ENCODE peak calls at places on chromosomes 12 and 14, in six cellular contexts. W, O, P, M, T and H are unnamed samples.

GRCh38 chr12:51910691-51911090 is 3.4 kb downstream of the ACVRL1 start:
- DNase-seq in W (no peak), O (no peak), P (no peak), M (no peak), T (no peak), H (no peak)

GRCh38 chr12:28543021-28543890 is 353.0 kb downstream of the CCDC91 start:
- DNase-seq in W (no peak), O (no peak), P (no peak), M (no peak), T (no peak), H (no peak)

GRCh38 chr14:106378191-106378590 is 851.8 kb downstream of the TMEM121 start:
- DNase-seq in W (no peak), O (no peak), P (no peak), M (no peak), T (no peak), H (no peak)

GRCh38 chr12:94134226-94134795 is 14.1 kb upstream of the PLXNC1 start:
- DNase-seq in W (no peak), O (no peak), P (peak), M (no peak), T (peak), H (no peak)

GRCh38 chr12:40105265-40105514 is 691 bp downstream of the SLC2A13 start:
- DNase-seq in W (no peak), O (peak), P (peak), M (no peak), T (no peak), H (no peak)

GRCh38 chr14:104865069-104865630 is at the start of gene CEP170B:
- DNase-seq in W (peak), O (no peak), P (peak), M (no peak), T (peak), H (no peak)

GRCh38 chr14:32939254-32940065 is 781 bp downstream of the NPAS3 start:
- DNase-seq in W (peak), O (peak), P (peak), M (peak), T (no peak), H (no peak)

GRCh38 chr14:61608245-61609142 is 86.8 kb upstream of the HIF1A start:
- DNase-seq in W (peak), O (no peak), P (peak), M (no peak), T (no peak), H (no peak)

GRCh38 chr12:26431211-26431610 is 235.8 kb downstream of the SSPN start:
- DNase-seq in W (no peak), O (no peak), P (no peak), M (no peak), T (no peak), H (no peak)

GRCh38 chr12:124392991-124393790 is 98.3 kb downstream of the RFLNA start:
- DNase-seq in W (peak), O (peak), P (peak), M (peak), T (no peak), H (no peak)

GRCh38 chr14:74563233-74563585 is 48.8 kb downstream of the LTBP2 start:
- DNase-seq in W (no peak), O (no peak), P (peak), M (no peak), T (no peak), H (no peak)

GRCh38 chr12:128755565-128755964 is 68.2 kb downstream of the SLC15A4 start:
- DNase-seq in W (no peak), O (no peak), P (no peak), M (no peak), T (no peak), H (no peak)

GRCh38 chr12:40033260-40033649 is 72.6 kb downstream of the SLC2A13 start:
- DNase-seq in W (no peak), O (no peak), P (no peak), M (no peak), T (no peak), H (no peak)

GRCh38 chr12:96271469-96272199 is 77.5 kb downstream of the ELK3 start:
- DNase-seq in W (no peak), O (no peak), P (peak), M (no peak), T (no peak), H (no peak)

GRCh38 chr14:68591786-68592185 is 201.1 kb downstream of the ZFP36L1 start:
- DNase-seq in W (no peak), O (no peak), P (no peak), M (no peak), T (no peak), H (no peak)

GRCh38 chr14:94028450-94028826 is 2.3 kb downstream of the OTUB2 start:
- DNase-seq in W (no peak), O (no peak), P (no peak), M (no peak), T (no peak), H (no peak)

GRCh38 chr12:116959845-116960514 is 49.2 kb downstream of the FBXW8 start:
- DNase-seq in W (no peak), O (no peak), P (no peak), M (no peak), T (no peak), H (no peak)

GRCh38 chr12:16586350-16587109 is 19.4 kb downstream of the LMO3 start:
- DNase-seq in W (no peak), O (peak), P (peak), M (no peak), T (no peak), H (no peak)

GRCh38 chr14:55846852-55847471 is 267.0 kb downstream of the KTN1 start:
- DNase-seq in W (no peak), O (no peak), P (peak), M (no peak), T (no peak), H (peak)

GRCh38 chr14:90288646-90289355 is 32.4 kb downstream of the PSMC1 start:
- DNase-seq in W (no peak), O (no peak), P (no peak), M (no peak), T (no peak), H (no peak)

GRCh38 chr12:48817957-48818830 is at the start of gene CACNB3:
- DNase-seq in W (peak), O (peak), P (peak), M (peak), T (peak), H (peak)

GRCh38 chr12:110693731-110694130 is 4.8 kb upstream of the HVCN1 start:
- DNase-seq in W (no peak), O (no peak), P (no peak), M (no peak), T (no peak), H (no peak)

GRCh38 chr14:31083781-31084180 is 57.6 kb upstream of the STRN3 start:
- DNase-seq in W (no peak), O (no peak), P (no peak), M (no peak), T (no peak), H (no peak)

GRCh38 chr12:1947081-1947480 is 28.6 kb upstream of the CACNA2D4 start:
- DNase-seq in W (no peak), O (no peak), P (peak), M (no peak), T (no peak), H (no peak)

GRCh38 chr12:12506541-12506940 is 56.1 kb downstream of the DUSP16 start:
- DNase-seq in W (no peak), O (no peak), P (peak), M (no peak), T (no peak), H (no peak)

GRCh38 chr12:60174476-60174875 is 578.6 kb downstream of the SLC16A7 start:
- DNase-seq in W (no peak), O (no peak), P (peak), M (no peak), T (no peak), H (no peak)

GRCh38 chr14:22510527-22511110 is 78.4 kb downstream of the DAD1 start:
- DNase-seq in W (no peak), O (no peak), P (no peak), M (no peak), T (no peak), H (no peak)

GRCh38 chr12:120362516-120363273 is 6.3 kb downstream of the MSI1 start:
- DNase-seq in W (peak), O (no peak), P (no peak), M (no peak), T (no peak), H (no peak)

GRCh38 chr14:39168591-39168990 is 1.5 kb downstream of the TRAPPC6B start:
- DNase-seq in W (no peak), O (no peak), P (no peak), M (no peak), T (no peak), H (no peak)

GRCh38 chr14:60537663-60538062 is 28.7 kb downstream of the SIX6 start:
- DNase-seq in W (no peak), O (no peak), P (no peak), M (no peak), T (no peak), H (no peak)

GRCh38 chr14:104749111-104749649 is 3.8 kb upstream of the SIVA1 start:
- DNase-seq in W (no peak), O (no peak), P (peak), M (no peak), T (no peak), H (no peak)

GRCh38 chr14:90194706-90195105 is 61.6 kb upstream of the PSMC1 start:
- DNase-seq in W (no peak), O (no peak), P (no peak), M (no peak), T (no peak), H (no peak)

GRCh38 chr12:19150273-19150895 is 20.9 kb downstream of the PLEKHA5 start:
- DNase-seq in W (no peak), O (no peak), P (no peak), M (no peak), T (no peak), H (no peak)

GRCh38 chr12:122840580-122841513 is 5.6 kb downstream of the HIP1R start:
- DNase-seq in W (no peak), O (no peak), P (no peak), M (no peak), T (no peak), H (no peak)

GRCh38 chr12:75623631-75624118 is 112.3 kb upstream of the KRR1 start:
- DNase-seq in W (no peak), O (no peak), P (peak), M (no peak), T (peak), H (no peak)

GRCh38 chr14:80390911-80391310 is 179.6 kb upstream of the DIO2 start:
- DNase-seq in W (no peak), O (no peak), P (peak), M (no peak), T (peak), H (no peak)

GRCh38 chr12:70607107-70607506 is 30.1 kb downstream of the PTPRB start:
- DNase-seq in W (no peak), O (no peak), P (no peak), M (no peak), T (no peak), H (no peak)

GRCh38 chr12:108839011-108839889 is 18.1 kb downstream of the SSH1 start:
- DNase-seq in W (no peak), O (peak), P (peak), M (peak), T (no peak), H (no peak)

DNA sequence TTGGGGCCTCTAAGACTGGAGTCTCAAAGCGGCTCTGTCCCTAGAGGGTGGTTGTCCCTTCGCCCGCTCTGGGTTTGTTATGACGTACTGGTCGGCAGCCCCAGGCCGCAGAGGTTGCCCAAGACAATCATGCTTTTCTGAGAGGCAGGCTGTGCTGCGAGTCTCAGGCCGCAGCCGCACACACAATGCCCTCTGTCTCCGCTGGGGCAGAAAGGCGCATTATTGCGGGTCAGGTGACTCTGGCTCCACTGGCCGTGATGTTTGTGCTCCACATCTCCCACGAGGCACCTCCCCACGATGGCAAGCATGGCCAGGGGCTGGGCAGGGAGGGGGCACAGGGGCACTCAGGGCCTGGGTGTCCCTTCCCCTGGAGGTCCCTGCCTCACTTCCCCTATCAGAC is 21.0 kb upstream of the PLEKHG3 start:
- DNase-seq in W (no peak), O (no peak), P (no peak), M (no peak), T (no peak), H (no peak)
- TF ChIP-seq CTCF in W (no peak), O (no peak), P (no peak), M (no peak), T (no peak), H (no peak)

GRCh38 chr12:66735275-66735674 is 56.4 kb upstream of the GRIP1 start:
- DNase-seq in W (no peak), O (no peak), P (no peak), M (no peak), T (no peak), H (no peak)

GRCh38 chr12:66741919-66742318 is 63.0 kb upstream of the GRIP1 start:
- DNase-seq in W (no peak), O (no peak), P (no peak), M (no peak), T (no peak), H (no peak)

GRCh38 chr12:66742508-66743367 is 63.9 kb upstream of the GRIP1 start:
- DNase-seq in W (no peak), O (no peak), P (no peak), M (no peak), T (no peak), H (no peak)

GRCh38 chr12:66740257-66740656 is 61.4 kb upstream of the GRIP1 start:
- DNase-seq in W (no peak), O (no peak), P (peak), M (no peak), T (no peak), H (no peak)

GRCh38 chr12:66739266-66739665 is 60.4 kb upstream of the GRIP1 start:
- DNase-seq in W (no peak), O (no peak), P (no peak), M (no peak), T (no peak), H (no peak)
- TF ChIP-seq CTCF in W (no peak), O (no peak), P (no peak), M (no peak), T (no peak), H (no peak)

GRCh38 chr14:100524933-100525243 is 62.3 kb downstream of the BEGAIN start:
- DNase-seq in W (peak), O (peak), P (peak), M (no peak), T (peak), H (peak)
- TF ChIP-seq CTCF in W (peak), O (peak), P (peak), M (no peak), T (peak), H (no peak)

GRCh38 chr12:57220770-57221168 is 4.2 kb downstream of the NXPH4 start:
- DNase-seq in W (no peak), O (no peak), P (no peak), M (no peak), T (no peak), H (no peak)

GRCh38 chr12:57219993-57220728 is 3.6 kb downstream of the NXPH4 start:
- DNase-seq in W (no peak), O (no peak), P (no peak), M (no peak), T (no peak), H (no peak)

GRCh38 chr12:57219205-57219992 is 2.8 kb downstream of the NXPH4 start:
- DNase-seq in W (peak), O (no peak), P (no peak), M (no peak), T (no peak), H (no peak)

GRCh38 chr12:57222286-57223190 is 5.9 kb downstream of the NXPH4 start:
- DNase-seq in W (no peak), O (no peak), P (no peak), M (no peak), T (no peak), H (no peak)

GRCh38 chr12:57221169-57221917 is 4.7 kb downstream of the NXPH4 start:
- DNase-seq in W (no peak), O (no peak), P (no peak), M (no peak), T (no peak), H (no peak)
- TF ChIP-seq CTCF in W (no peak), O (no peak), P (no peak), M (no peak), T (no peak), H (no peak)

GRCh38 chr14:78644824-78645559 is 474.8 kb downstream of the NRXN3 start:
- DNase-seq in W (no peak), O (no peak), P (no peak), M (no peak), T (no peak), H (no peak)
- TF ChIP-seq CTCF in W (no peak), O (no peak), P (no peak), M (no peak), T (no peak), H (no peak)

GRCh38 chr14:29197557-29197956 is 431.0 kb downstream of the FOXG1 start:
- DNase-seq in W (no peak), O (no peak), P (no peak), M (no peak), T (no peak), H (no peak)
- TF ChIP-seq CTCF in W (no peak), O (no peak), P (no peak), M (no peak), T (no peak), H (no peak)

GRCh38 chr14:24409956-24410355 is 11.2 kb downstream of the NYNRIN start:
- DNase-seq in W (no peak), O (no peak), P (no peak), M (no peak), T (no peak), H (no peak)
- TF ChIP-seq CTCF in W (no peak), O (no peak), P (no peak), M (no peak), T (no peak), H (no peak)